ENCODE peak calls at places on chromosomes 1 and 21, in five cellular contexts. One of them, this sample, is unnamed. For H3K79me2, the result is how much of the 10 kb centered on the place peaks cover.

GRCh38 chr1:166766942-166767341 is 72.3 kb upstream of the POGK start:
- DNase-seq in GM23248: no peak
- DNase-seq in mammary epithelial cell: no peak
- DNase-seq in astrocyte: no peak
- DNase-seq in trophoblast cell: no peak
- DNase-seq in this sample: no peak

GRCh38 chr1:234120327-234120944 is 216.0 kb downstream of the SLC35F3 start:
- DNase-seq in GM23248: no peak
- DNase-seq in trophoblast cell: no peak
- DNase-seq in astrocyte: no peak
- DNase-seq in mammary epithelial cell: no peak
- DNase-seq in this sample: no peak

GRCh38 chr21:46116846-46117585 is 19.1 kb downstream of the COL6A2 start:
- DNase-seq in mammary epithelial cell: peak
- DNase-seq in astrocyte: no peak
- DNase-seq in GM23248: peak
- DNase-seq in trophoblast cell: no peak
- DNase-seq in this sample: no peak

GRCh38 chr1:77279929-77280328 is 1.9 kb upstream of the AK5 start:
- DNase-seq in GM23248: no peak
- DNase-seq in mammary epithelial cell: no peak
- DNase-seq in trophoblast cell: no peak
- DNase-seq in astrocyte: no peak
- DNase-seq in this sample: no peak

GRCh38 chr1:118429856-118430255 is 244.8 kb upstream of the SPAG17 start:
- DNase-seq in mammary epithelial cell: no peak
- DNase-seq in GM23248: no peak
- DNase-seq in trophoblast cell: no peak
- DNase-seq in astrocyte: no peak
- DNase-seq in this sample: no peak

GRCh38 chr1:233010164-233010563 is 59.8 kb downstream of the NTPCR start:
- DNase-seq in astrocyte: peak
- DNase-seq in trophoblast cell: no peak
- DNase-seq in GM23248: no peak
- DNase-seq in mammary epithelial cell: peak
- DNase-seq in this sample: no peak

GRCh38 chr1:25895365-25895990 is 10.7 kb downstream of the STMN1 start:
- DNase-seq in astrocyte: peak
- DNase-seq in trophoblast cell: peak
- DNase-seq in mammary epithelial cell: peak
- DNase-seq in GM23248: peak
- DNase-seq in this sample: no peak

GRCh38 chr21:21084179-21084578 is 86.0 kb downstream of the NCAM2 start:
- DNase-seq in trophoblast cell: peak
- DNase-seq in astrocyte: peak
- DNase-seq in GM23248: no peak
- DNase-seq in mammary epithelial cell: no peak
- DNase-seq in this sample: no peak

GRCh38 chr1:169460193-169460833 is 25.4 kb downstream of the SLC19A2 start:
- DNase-seq in GM23248: peak
- DNase-seq in mammary epithelial cell: no peak
- DNase-seq in trophoblast cell: no peak
- DNase-seq in astrocyte: peak
- DNase-seq in this sample: no peak

GRCh38 chr1:78606274-78606673 is 14.0 kb upstream of the IFI44L start:
- DNase-seq in mammary epithelial cell: no peak
- DNase-seq in trophoblast cell: no peak
- DNase-seq in astrocyte: no peak
- DNase-seq in GM23248: no peak
- DNase-seq in this sample: no peak

GRCh38 chr21:31874817-31875216 is 2.0 kb downstream of the HUNK start:
- DNase-seq in GM23248: peak
- DNase-seq in astrocyte: no peak
- DNase-seq in trophoblast cell: peak
- DNase-seq in mammary epithelial cell: no peak
- DNase-seq in this sample: no peak

GRCh38 chr1:30779294-30780071 is 21.9 kb upstream of the LAPTM5 start:
- DNase-seq in astrocyte: no peak
- DNase-seq in mammary epithelial cell: peak
- DNase-seq in GM23248: peak
- DNase-seq in trophoblast cell: peak
- DNase-seq in this sample: no peak

GRCh38 chr21:28537371-28538079 is 455.2 kb downstream of the LTN1 start:
- DNase-seq in mammary epithelial cell: peak
- DNase-seq in trophoblast cell: no peak
- DNase-seq in GM23248: peak
- DNase-seq in astrocyte: peak
- DNase-seq in this sample: peak

GRCh38 chr1:245577396-245578157 is 422.8 kb downstream of the KIF26B start:
- DNase-seq in astrocyte: no peak
- DNase-seq in trophoblast cell: no peak
- DNase-seq in mammary epithelial cell: no peak
- DNase-seq in GM23248: peak
- DNase-seq in this sample: no peak

GRCh38 chr1:245277276-245277675 is 122.5 kb downstream of the KIF26B start:
- DNase-seq in trophoblast cell: no peak
- DNase-seq in astrocyte: no peak
- DNase-seq in mammary epithelial cell: no peak
- DNase-seq in GM23248: peak
- DNase-seq in this sample: no peak

GRCh38 chr1:82030830-82031229 is 230.1 kb downstream of the ADGRL2 start:
- DNase-seq in GM23248: no peak
- DNase-seq in mammary epithelial cell: no peak
- DNase-seq in trophoblast cell: no peak
- DNase-seq in astrocyte: no peak
- DNase-seq in this sample: no peak

GRCh38 chr1:226064168-226064815 is 1.8 kb downstream of the H3-3A start:
- DNase-seq in GM23248: peak
- DNase-seq in mammary epithelial cell: peak
- DNase-seq in astrocyte: no peak
- DNase-seq in trophoblast cell: peak
- DNase-seq in this sample: no peak

GRCh38 chr1:176110203-176110602 is 96.9 kb downstream of the COP1 start:
- DNase-seq in mammary epithelial cell: no peak
- DNase-seq in astrocyte: peak
- DNase-seq in trophoblast cell: peak
- DNase-seq in GM23248: no peak
- DNase-seq in this sample: no peak

GRCh38 chr1:187244623-187245022 is 415.9 kb downstream of the PLA2G4A start:
- DNase-seq in mammary epithelial cell: peak
- DNase-seq in trophoblast cell: peak
- DNase-seq in astrocyte: peak
- DNase-seq in GM23248: no peak
- DNase-seq in this sample: no peak

GRCh38 chr21:46063227-46063626 is 34.7 kb upstream of the COL6A2 start:
- DNase-seq in GM23248: peak
- DNase-seq in trophoblast cell: no peak
- DNase-seq in mammary epithelial cell: no peak
- DNase-seq in astrocyte: no peak
- DNase-seq in this sample: no peak

GRCh38 chr1:183205196-183205781 is 19.2 kb downstream of the LAMC2 start:
- DNase-seq in astrocyte: peak
- DNase-seq in mammary epithelial cell: no peak
- DNase-seq in trophoblast cell: no peak
- DNase-seq in GM23248: peak
- DNase-seq in this sample: no peak

GRCh38 chr1:153387785-153388184 is 3.1 kb downstream of the S100A8 start:
- DNase-seq in astrocyte: no peak
- DNase-seq in mammary epithelial cell: no peak
- DNase-seq in trophoblast cell: no peak
- DNase-seq in GM23248: no peak
- DNase-seq in this sample: no peak

GRCh38 chr1:173297798-173298391 is 90.8 kb upstream of the TNFSF4 start:
- DNase-seq in GM23248: no peak
- DNase-seq in mammary epithelial cell: no peak
- DNase-seq in astrocyte: peak
- DNase-seq in trophoblast cell: no peak
- DNase-seq in this sample: no peak

GRCh38 chr21:42505090-42505726 is 8.4 kb upstream of the SLC37A1 start:
- DNase-seq in astrocyte: no peak
- DNase-seq in trophoblast cell: no peak
- DNase-seq in GM23248: no peak
- DNase-seq in mammary epithelial cell: no peak
- DNase-seq in this sample: no peak

GRCh38 chr1:7827134-7827955 is 25.5 kb downstream of the UTS2 start:
- DNase-seq in trophoblast cell: no peak
- DNase-seq in mammary epithelial cell: no peak
- DNase-seq in GM23248: no peak
- DNase-seq in astrocyte: no peak
- DNase-seq in this sample: no peak

GRCh38 chr1:47650606-47651005 is 212.8 kb downstream of the FOXD2 start:
- DNase-seq in mammary epithelial cell: no peak
- DNase-seq in astrocyte: no peak
- DNase-seq in trophoblast cell: no peak
- DNase-seq in GM23248: no peak
- DNase-seq in this sample: no peak

DNA sequence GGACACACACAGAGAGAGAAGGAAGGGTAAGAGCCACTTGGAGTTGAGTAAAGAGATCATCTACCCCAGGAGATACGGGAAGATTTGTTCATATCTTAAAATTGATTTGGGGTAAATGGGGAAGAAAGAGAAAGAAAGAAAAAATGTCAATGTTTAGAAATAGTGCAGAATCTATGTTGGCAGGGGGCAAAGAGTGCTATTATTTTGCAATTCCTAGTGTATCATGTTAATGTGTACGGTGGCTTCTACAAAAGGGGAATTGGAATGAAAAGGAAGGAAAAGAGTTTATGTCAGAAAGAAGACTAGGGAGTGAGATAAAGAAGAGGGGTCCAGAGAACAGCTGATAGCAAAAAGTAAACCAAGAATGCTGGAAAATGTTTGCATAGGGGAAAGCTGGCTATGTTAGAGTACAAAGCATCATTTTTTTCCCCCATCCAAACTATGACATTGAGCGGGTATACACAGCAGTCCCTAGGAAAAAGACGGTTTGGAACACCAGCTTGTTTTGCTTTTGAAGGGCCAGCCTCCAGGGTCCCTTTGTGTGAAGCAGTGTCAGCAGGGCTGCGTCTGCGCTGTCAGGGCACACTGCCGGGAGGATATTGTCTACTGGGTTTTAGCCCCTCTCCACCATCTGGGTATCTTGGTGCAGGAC is 10.8 kb downstream of the LRRC8D start:
- DNase-seq in GM23248: no peak
- DNase-seq in astrocyte: no peak
- DNase-seq in trophoblast cell: no peak
- DNase-seq in mammary epithelial cell: no peak
- DNase-seq in this sample: no peak
- H3K79me2 ChIP-seq in GM23248: under half
- H3K79me2 ChIP-seq in astrocyte: under half
- H3K79me2 ChIP-seq in trophoblast cell: under half
- H3K79me2 ChIP-seq in mammary epithelial cell: under half
- H3K79me2 ChIP-seq in this sample: under half

GRCh38 chr1:62301726-62302390 is 17.4 kb downstream of the KANK4 start:
- DNase-seq in GM23248: no peak
- DNase-seq in trophoblast cell: no peak
- DNase-seq in astrocyte: no peak
- DNase-seq in mammary epithelial cell: no peak
- DNase-seq in this sample: no peak
- H3K27ac ChIP-seq in GM23248: no peak
- H3K27ac ChIP-seq in trophoblast cell: no peak
- H3K27ac ChIP-seq in astrocyte: no peak
- H3K27ac ChIP-seq in mammary epithelial cell: no peak
- H3K27ac ChIP-seq in this sample: no peak

GRCh38 chr1:11697893-11698210 is 6.3 kb downstream of the DRAXIN start:
- DNase-seq in astrocyte: no peak
- DNase-seq in GM23248: no peak
- DNase-seq in mammary epithelial cell: no peak
- DNase-seq in trophoblast cell: no peak
- DNase-seq in this sample: no peak
- H3K79me2 ChIP-seq in astrocyte: under half
- H3K79me2 ChIP-seq in GM23248: under half
- H3K79me2 ChIP-seq in mammary epithelial cell: under half
- H3K79me2 ChIP-seq in trophoblast cell: under half
- H3K79me2 ChIP-seq in this sample: under half

DNA sequence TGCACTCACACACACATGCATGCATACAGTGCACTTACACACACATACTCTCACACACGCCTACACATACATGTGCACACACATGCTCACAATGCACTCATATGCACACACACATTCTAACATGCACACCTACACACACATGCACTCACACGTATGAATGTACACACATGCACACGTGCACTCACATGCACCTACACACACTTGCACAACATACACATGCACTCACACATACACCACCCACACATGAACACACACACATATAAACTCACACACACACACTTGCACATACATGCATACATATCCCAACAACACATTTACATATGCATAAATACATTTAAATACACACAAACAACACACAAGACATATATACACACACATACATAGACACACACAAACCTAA is 30.6 kb downstream of the OBSCN start:
- DNase-seq in GM23248: no peak
- DNase-seq in mammary epithelial cell: no peak
- DNase-seq in trophoblast cell: no peak
- DNase-seq in astrocyte: no peak
- DNase-seq in this sample: no peak
- H3K27ac ChIP-seq in GM23248: no peak
- H3K27ac ChIP-seq in mammary epithelial cell: no peak
- H3K27ac ChIP-seq in trophoblast cell: no peak
- H3K27ac ChIP-seq in astrocyte: no peak
- H3K27ac ChIP-seq in this sample: no peak

GRCh38 chr1:9166289-9167235 is 37.7 kb upstream of the GPR157 start:
- DNase-seq in trophoblast cell: no peak
- DNase-seq in astrocyte: peak
- DNase-seq in mammary epithelial cell: no peak
- DNase-seq in GM23248: no peak
- DNase-seq in this sample: no peak
- H3K79me2 ChIP-seq in trophoblast cell: under half
- H3K79me2 ChIP-seq in astrocyte: half or more
- H3K79me2 ChIP-seq in mammary epithelial cell: half or more
- H3K79me2 ChIP-seq in GM23248: half or more
- H3K79me2 ChIP-seq in this sample: half or more

This sample was measured in keratinocyte.